ENCODE peak calls at places on chromosomes 7 and 10, in ten cellular contexts. One of them, this sample, is unnamed.

GRCh38 chr7:87058739-87059524 is 522 bp downstream of the ELAPOR2 start:
- DNase-seq in BJ: no peak
- DNase-seq in heart left ventricle: peak; percentile 16
- DNase-seq in skeletal muscle cell: no peak
- DNase-seq in GM10248: no peak
- DNase-seq in HEK293T: peak; percentile 16
- DNase-seq in naive thymus-derived CD4-positive, alpha-beta T cell: no peak
- DNase-seq in GM13977: no peak
- DNase-seq in ureter: peak; percentile 42
- DNase-seq in EL: no peak
- DNase-seq in this sample: no peak

GRCh38 chr10:3226960-3227724 is 54.6 kb upstream of the PITRM1 start:
- DNase-seq in ureter: no peak
- DNase-seq in EL: peak; percentile 86
- DNase-seq in BJ: peak; percentile 71
- DNase-seq in HEK293T: no peak
- DNase-seq in heart left ventricle: no peak
- DNase-seq in GM10248: no peak
- DNase-seq in GM13977: no peak
- DNase-seq in skeletal muscle cell: peak; percentile 89
- DNase-seq in naive thymus-derived CD4-positive, alpha-beta T cell: no peak
- DNase-seq in this sample: peak; percentile 73

GRCh38 chr10:125002044-125002422 is 60.1 kb downstream of the ZRANB1 start:
- DNase-seq in GM13977: peak; percentile 18
- DNase-seq in naive thymus-derived CD4-positive, alpha-beta T cell: no peak
- DNase-seq in BJ: no peak
- DNase-seq in ureter: no peak
- DNase-seq in EL: no peak
- DNase-seq in heart left ventricle: no peak
- DNase-seq in skeletal muscle cell: no peak
- DNase-seq in HEK293T: no peak
- DNase-seq in GM10248: no peak
- DNase-seq in this sample: no peak

GRCh38 chr7:149869867-149870266 is 3.9 kb upstream of the ATP6V0E2 start:
- DNase-seq in GM10248: no peak
- DNase-seq in BJ: no peak
- DNase-seq in naive thymus-derived CD4-positive, alpha-beta T cell: peak; percentile 67
- DNase-seq in ureter: no peak
- DNase-seq in GM13977: peak; percentile 27
- DNase-seq in skeletal muscle cell: no peak
- DNase-seq in EL: no peak
- DNase-seq in HEK293T: no peak
- DNase-seq in heart left ventricle: peak; percentile 4
- DNase-seq in this sample: no peak

GRCh38 chr7:51340029-51340838 is 23.6 kb upstream of the COBL start:
- DNase-seq in HEK293T: no peak
- DNase-seq in skeletal muscle cell: no peak
- DNase-seq in ureter: no peak
- DNase-seq in GM13977: no peak
- DNase-seq in BJ: no peak
- DNase-seq in EL: no peak
- DNase-seq in heart left ventricle: no peak
- DNase-seq in GM10248: no peak
- DNase-seq in naive thymus-derived CD4-positive, alpha-beta T cell: no peak
- DNase-seq in this sample: no peak

GRCh38 chr7:28853834-28854749 is 104.0 kb downstream of the TRIL start:
- DNase-seq in GM13977: peak; percentile 91
- DNase-seq in ureter: peak; percentile 79
- DNase-seq in EL: peak; percentile 74
- DNase-seq in BJ: no peak
- DNase-seq in HEK293T: peak; percentile 90
- DNase-seq in heart left ventricle: peak; percentile 74
- DNase-seq in GM10248: peak; percentile 92
- DNase-seq in skeletal muscle cell: no peak
- DNase-seq in naive thymus-derived CD4-positive, alpha-beta T cell: peak; percentile 23
- DNase-seq in this sample: no peak

GRCh38 chr7:75617634-75618234 is 121.0 kb downstream of the HIP1 start:
- DNase-seq in BJ: no peak
- DNase-seq in ureter: no peak
- DNase-seq in naive thymus-derived CD4-positive, alpha-beta T cell: peak; percentile 23
- DNase-seq in GM10248: no peak
- DNase-seq in skeletal muscle cell: no peak
- DNase-seq in HEK293T: no peak
- DNase-seq in heart left ventricle: peak; percentile 49
- DNase-seq in GM13977: peak; percentile 47
- DNase-seq in EL: no peak
- DNase-seq in this sample: no peak

GRCh38 chr7:13115157-13115772 is 427.8 kb downstream of the ARL4A start:
- DNase-seq in EL: peak; percentile 2
- DNase-seq in GM13977: no peak
- DNase-seq in BJ: no peak
- DNase-seq in heart left ventricle: no peak
- DNase-seq in naive thymus-derived CD4-positive, alpha-beta T cell: no peak
- DNase-seq in HEK293T: no peak
- DNase-seq in GM10248: no peak
- DNase-seq in ureter: no peak
- DNase-seq in skeletal muscle cell: no peak
- DNase-seq in this sample: no peak

GRCh38 chr10:84944187-84944586 is 615.8 kb downstream of the CCSER2 start:
- DNase-seq in EL: no peak
- DNase-seq in BJ: no peak
- DNase-seq in skeletal muscle cell: no peak
- DNase-seq in HEK293T: no peak
- DNase-seq in naive thymus-derived CD4-positive, alpha-beta T cell: no peak
- DNase-seq in GM10248: no peak
- DNase-seq in GM13977: no peak
- DNase-seq in heart left ventricle: no peak
- DNase-seq in ureter: no peak
- DNase-seq in this sample: no peak

GRCh38 chr10:121804460-121804859 is 123.4 kb downstream of the ATE1 start:
- DNase-seq in GM10248: no peak
- DNase-seq in heart left ventricle: no peak
- DNase-seq in ureter: no peak
- DNase-seq in EL: peak; percentile 24
- DNase-seq in GM13977: no peak
- DNase-seq in naive thymus-derived CD4-positive, alpha-beta T cell: no peak
- DNase-seq in skeletal muscle cell: peak; percentile 41
- DNase-seq in BJ: no peak
- DNase-seq in HEK293T: no peak
- DNase-seq in this sample: no peak

GRCh38 chr10:48672596-48673255 is 11.9 kb upstream of the WDFY4 start:
- DNase-seq in GM10248: no peak
- DNase-seq in GM13977: no peak
- DNase-seq in BJ: no peak
- DNase-seq in naive thymus-derived CD4-positive, alpha-beta T cell: no peak
- DNase-seq in HEK293T: no peak
- DNase-seq in heart left ventricle: no peak
- DNase-seq in ureter: no peak
- DNase-seq in EL: no peak
- DNase-seq in skeletal muscle cell: no peak
- DNase-seq in this sample: no peak

GRCh38 chr10:131310904-131311660 is 439 bp downstream of the TCERG1L start:
- DNase-seq in ureter: no peak
- DNase-seq in heart left ventricle: no peak
- DNase-seq in skeletal muscle cell: no peak
- DNase-seq in HEK293T: no peak
- DNase-seq in GM13977: no peak
- DNase-seq in GM10248: no peak
- DNase-seq in BJ: no peak
- DNase-seq in EL: no peak
- DNase-seq in naive thymus-derived CD4-positive, alpha-beta T cell: no peak
- DNase-seq in this sample: no peak

GRCh38 chr7:113639221-113639620 is 279.6 kb downstream of the PPP1R3A start:
- DNase-seq in GM13977: no peak
- DNase-seq in GM10248: no peak
- DNase-seq in HEK293T: no peak
- DNase-seq in ureter: no peak
- DNase-seq in BJ: no peak
- DNase-seq in EL: no peak
- DNase-seq in skeletal muscle cell: no peak
- DNase-seq in naive thymus-derived CD4-positive, alpha-beta T cell: no peak
- DNase-seq in heart left ventricle: no peak
- DNase-seq in this sample: no peak

GRCh38 chr10:4294271-4294670 is 509.3 kb upstream of the KLF6 start:
- DNase-seq in EL: no peak
- DNase-seq in skeletal muscle cell: no peak
- DNase-seq in HEK293T: no peak
- DNase-seq in GM13977: no peak
- DNase-seq in ureter: no peak
- DNase-seq in GM10248: no peak
- DNase-seq in naive thymus-derived CD4-positive, alpha-beta T cell: no peak
- DNase-seq in BJ: no peak
- DNase-seq in heart left ventricle: no peak
- DNase-seq in this sample: no peak